ENCODE peak calls at places on chromosomes 16 and 17, in eight cellular contexts. R, P, K, C, Q, L, D and Z are unnamed samples.

GRCh38 chr16:85123891-85124635 is 11.8 kb upstream of the CIBAR2 start:
- DNase-seq in D (no peak), K (peak; percentile 76), Q (no peak), C (peak; percentile 90), L (no peak), R (no peak), P (no peak), Z (no peak)

GRCh38 chr16:74626741-74627416 is 20.0 kb upstream of the GLG1 start:
- DNase-seq in Q (no peak), L (no peak), C (no peak), R (peak; percentile 47), D (no peak), K (no peak), P (no peak), Z (no peak)

GRCh38 chr16:25110392-25110947 is 1.1 kb upstream of the LCMT1 start:
- DNase-seq in K (no peak), C (no peak), Q (no peak), R (peak; percentile 21), P (peak; percentile 10), D (peak; percentile 48), L (no peak), Z (no peak)

GRCh38 chr17:773467-774319 is 8.4 kb downstream of the GLOD4 start:
- DNase-seq in Q (no peak), R (peak; percentile 65), C (no peak), P (peak; percentile 86), K (no peak), D (peak; percentile 5), L (no peak), Z (no peak)

GRCh38 chr17:73194514-73195222 is 1.8 kb downstream of the COG1 start:
- DNase-seq in P (no peak), Q (no peak), R (no peak), D (no peak), L (no peak), C (no peak), K (no peak), Z (no peak)

GRCh38 chr17:10290046-10290445 is 82.8 kb downstream of the MYH13 start:
- DNase-seq in R (no peak), C (no peak), P (no peak), L (no peak), Q (no peak), D (no peak), K (no peak), Z (no peak)

GRCh38 chr17:8563981-8564602 is 66.4 kb downstream of the MYH10 start:
- DNase-seq in R (no peak), L (no peak), K (no peak), C (no peak), P (no peak), D (no peak), Q (no peak), Z (no peak)

GRCh38 chr16:2960183-2961010 is 3.7 kb upstream of the KREMEN2 start:
- DNase-seq in K (no peak), L (no peak), D (no peak), R (no peak), Q (no peak), C (no peak), P (no peak), Z (no peak)

GRCh38 chr16:2237076-2237551 is 870 bp downstream of the DNASE1L2 start:
- DNase-seq in Q (no peak), D (no peak), C (no peak), P (no peak), K (no peak), L (no peak), R (no peak), Z (no peak)

GRCh38 chr16:75293173-75293572 is 41.7 kb upstream of the BCAR1 start:
- DNase-seq in R (no peak), C (no peak), K (no peak), L (no peak), D (no peak), Q (no peak), P (no peak), Z (no peak)

GRCh38 chr17:75683467-75684041 is 16.4 kb downstream of the SAP30BP start:
- DNase-seq in K (no peak), P (no peak), Q (no peak), L (no peak), R (no peak), C (no peak), D (no peak), Z (no peak)

GRCh38 chr17:74437702-74438101 is 5.8 kb downstream of the GPRC5C start:
- DNase-seq in D (no peak), C (no peak), Q (no peak), R (no peak), P (no peak), L (no peak), K (no peak), Z (no peak)

GRCh38 chr16:23353440-23353839 is 51.3 kb downstream of the SCNN1B start:
- DNase-seq in D (no peak), L (no peak), R (peak; percentile 33), P (no peak), Q (no peak), C (no peak), K (no peak), Z (no peak)

GRCh38 chr17:17400566-17401184 is 76.1 kb upstream of the MED9 start:
- DNase-seq in L (no peak), P (no peak), D (no peak), Q (no peak), K (no peak), R (no peak), C (no peak), Z (no peak)

GRCh38 chr16:1778200-1779179 is 3.9 kb downstream of the SPSB3 start:
- DNase-seq in C (peak; percentile 47), L (no peak), P (no peak), Q (no peak), D (no peak), R (no peak), K (no peak), Z (no peak)

GRCh38 chr17:27536781-27537180 is 80.5 kb downstream of the KSR1 start:
- DNase-seq in D (no peak), C (no peak), L (no peak), K (no peak), Q (no peak), R (no peak), P (no peak), Z (no peak)

GRCh38 chr16:11783319-11784047 is 13.6 kb downstream of the ZC3H7A start:
- DNase-seq in R (peak; percentile 90), L (peak; percentile 72), C (no peak), D (no peak), K (no peak), Q (no peak), P (no peak), Z (peak; percentile 31)

GRCh38 chr17:63841350-63842172 is 924 bp downstream of the SMARCD2 start:
- DNase-seq in C (peak; percentile 73), Q (no peak), P (peak; percentile 17), D (peak; percentile 58), L (peak; percentile 66), K (no peak), R (peak; percentile 49), Z (no peak)

GRCh38 chr16:68289621-68290329 is 21.0 kb downstream of the SLC7A6OS start:
- DNase-seq in K (peak; percentile 12), R (peak; percentile 84), Q (no peak), P (no peak), L (no peak), D (no peak), C (no peak), Z (no peak)

GRCh38 chr16:75329933-75330332 is 78.5 kb upstream of the BCAR1 start:
- DNase-seq in K (no peak), P (no peak), C (no peak), L (no peak), R (no peak), Q (no peak), D (no peak), Z (no peak)

GRCh38 chr17:6090253-6090652 is 20.1 kb downstream of the WSCD1 start:
- DNase-seq in D (no peak), L (no peak), Q (no peak), P (no peak), R (no peak), C (no peak), K (no peak), Z (no peak)

GRCh38 chr16:24980077-24980793 is 34.9 kb downstream of the ARHGAP17 start:
- DNase-seq in R (peak; percentile 83), P (no peak), L (no peak), Q (no peak), C (no peak), D (no peak), K (no peak), Z (no peak)

GRCh38 chr17:15896834-15897233 is 48.1 kb upstream of the ADORA2B start:
- DNase-seq in D (no peak), Q (no peak), P (no peak), K (no peak), L (no peak), R (no peak), C (no peak), Z (no peak)

GRCh38 chr16:48946687-48947370 is 334.8 kb downstream of the CBLN1 start:
- DNase-seq in C (no peak), L (no peak), P (no peak), D (no peak), Q (no peak), K (no peak), R (no peak), Z (no peak)

GRCh38 chr17:51200295-51200694 is 34.1 kb downstream of the NME2 start:
- DNase-seq in C (no peak), R (no peak), D (no peak), L (no peak), P (no peak), Q (no peak), K (no peak), Z (no peak)

GRCh38 chr16:2825049-2825742 is 4.9 kb upstream of the ZG16B start:
- DNase-seq in Q (no peak), C (no peak), K (no peak), P (no peak), L (no peak), D (no peak), R (no peak), Z (no peak)

GRCh38 chr17:57369509-57369945 is 113.2 kb downstream of the MSI2 start:
- DNase-seq in P (no peak), D (no peak), R (peak; percentile 55), C (no peak), L (no peak), Q (no peak), K (no peak), Z (no peak)